ENCODE peak calls at places on chromosomes 2 and 18, in six cellular contexts. I is MM.1S; M is AG20443; E is CD4-positive, alpha-beta T cell; P is fibroblast of pulmonary artery; Y is upper lobe of right lung. S is an unnamed sample.

GRCh38 chr18:3619222-3619621 is 169.2 kb downstream of the TGIF1 start:
- DNase-seq in I (no peak), M (no peak), E (no peak), P (no peak), Y (no peak), S (no peak)

GRCh38 chr2:216161967-216162366 is 52.8 kb downstream of the XRCC5 start:
- DNase-seq in I (no peak), M (no peak), E (no peak), P (no peak), Y (no peak), S (no peak)

GRCh38 chr2:25349397-25349796 is 7.7 kb upstream of the DNMT3A start:
- DNase-seq in I (no peak), M (peak), E (no peak), P (peak), Y (no peak), S (peak)

GRCh38 chr2:48279347-48279746 is 250.6 kb upstream of the STON1 start:
- DNase-seq in I (no peak), M (no peak), E (no peak), P (no peak), Y (no peak), S (no peak)

GRCh38 chr2:29075894-29076700 is 1.8 kb upstream of the PCARE start:
- DNase-seq in I (no peak), M (no peak), E (no peak), P (peak), Y (no peak), S (no peak)

GRCh38 chr2:169225233-169225750 is 137.0 kb downstream of the LRP2 start:
- DNase-seq in I (no peak), M (no peak), E (no peak), P (no peak), Y (no peak), S (no peak)

GRCh38 chr18:28175047-28175929 is 1.6 kb downstream of the CDH2 start:
- DNase-seq in I (no peak), M (peak), E (no peak), P (peak), Y (no peak), S (peak)

GRCh38 chr2:25939257-25939668 is 43.0 kb downstream of the KIF3C start:
- DNase-seq in I (no peak), M (no peak), E (no peak), P (no peak), Y (no peak), S (no peak)

GRCh38 chr2:210224660-210225460 is at the start of gene ACADL:
- DNase-seq in I (no peak), M (peak), E (no peak), P (peak), Y (peak), S (no peak)

GRCh38 chr2:134717706-134718094 is 1.1 kb downstream of the TMEM163 start:
- DNase-seq in I (no peak), M (peak), E (no peak), P (no peak), Y (no peak), S (no peak)

GRCh38 chr18:44096016-44096415 is 584.7 kb upstream of the SETBP1 start:
- DNase-seq in I (no peak), M (no peak), E (no peak), P (peak), Y (no peak), S (no peak)

GRCh38 chr2:238467772-238468171 is 41.0 kb downstream of the ASB1 start:
- DNase-seq in I (no peak), M (no peak), E (no peak), P (peak), Y (no peak), S (no peak)

GRCh38 chr18:77100751-77101355 is 31.7 kb downstream of the MBP start:
- DNase-seq in I (no peak), M (no peak), E (no peak), P (no peak), Y (no peak), S (no peak)

GRCh38 chr2:217953531-217953932 is 49.3 kb downstream of the TNS1 start:
- DNase-seq in I (no peak), M (no peak), E (no peak), P (no peak), Y (peak), S (no peak)

GRCh38 chr18:74834424-74835309 is 237.0 kb downstream of the ZNF407 start:
- DNase-seq in I (no peak), M (no peak), E (no peak), P (peak), Y (no peak), S (no peak)

GRCh38 chr2:72888438-72889202 is 1.4 kb downstream of the SPR start:
- DNase-seq in I (no peak), M (no peak), E (no peak), P (no peak), Y (no peak), S (no peak)

GRCh38 chr18:48775372-48776160 is 175.2 kb downstream of the SMAD7 start:
- DNase-seq in I (peak), M (no peak), E (no peak), P (no peak), Y (no peak), S (no peak)

GRCh38 chr2:43021791-43022500 is 204.5 kb downstream of the ZFP36L2 start:
- DNase-seq in I (no peak), M (no peak), E (no peak), P (no peak), Y (no peak), S (no peak)

GRCh38 chr2:36356199-36356989 is 816 bp downstream of the CRIM1 start:
- DNase-seq in I (peak), M (no peak), E (no peak), P (no peak), Y (peak), S (no peak)

GRCh38 chr18:41753826-41754225 is 201.2 kb upstream of the PIK3C3 start:
- DNase-seq in I (no peak), M (no peak), E (no peak), P (no peak), Y (no peak), S (no peak)

GRCh38 chr2:204503869-204504268 is 41.4 kb upstream of the PARD3B start:
- DNase-seq in I (no peak), M (no peak), E (no peak), P (peak), Y (no peak), S (no peak)

GRCh38 chr18:70058916-70059315 is 111.2 kb upstream of the CD226 start:
- DNase-seq in I (peak), M (no peak), E (no peak), P (no peak), Y (no peak), S (no peak)

GRCh38 chr2:30226144-30227032 is 4.9 kb upstream of the LBH start:
- DNase-seq in I (no peak), M (peak), E (no peak), P (peak), Y (no peak), S (no peak)

GRCh38 chr2:75320893-75321292 is 121.6 kb upstream of the TACR1 start:
- DNase-seq in I (no peak), M (peak), E (no peak), P (no peak), Y (no peak), S (no peak)

S was measured in NCI-H226.